ENCODE peak calls at places on chromosomes 4 and X, in four cellular contexts. B is HepG2, Z is K562, Q is GM12892. O is an unnamed sample.

GRCh38 chr4:139084425-139085093 is 69.0 kb downstream of the NOCT start:
- DNase-seq in B (peak), Z (peak), Q (no peak), O (no peak)

GRCh38 chr4:112270643-112271484 is 14.8 kb downstream of the TIFA start:
- DNase-seq in B (no peak), Z (no peak), Q (no peak), O (no peak)

GRCh38 chr4:112857461-112857860 is 192.0 kb upstream of the ANK2 start:
- DNase-seq in B (no peak), Z (no peak), Q (no peak), O (no peak)

GRCh38 chr4:174230148-174230547 is 53.3 kb downstream of the FBXO8 start:
- DNase-seq in B (no peak), Z (no peak), Q (no peak), O (no peak)

GRCh38 chr4:38730830-38731646 is 51.8 kb downstream of the TLR10 start:
- DNase-seq in B (peak), Z (peak), Q (peak), O (peak)

GRCh38 chr4:29710519-29710918 is 1009.6 kb upstream of the PCDH7 start:
- DNase-seq in B (no peak), Z (no peak), Q (no peak), O (no peak)

GRCh38 chr4:105808459-105809041 is 86.7 kb upstream of the NPNT start:
- DNase-seq in B (no peak), Z (no peak), Q (no peak), O (no peak)

GRCh38 chr4:82913305-82913704 is 12.8 kb downstream of the THAP9 start:
- DNase-seq in B (no peak), Z (no peak), Q (no peak), O (no peak)

GRCh38 chr4:81211956-81212355 is 3.1 kb downstream of the PRKG2 start:
- DNase-seq in B (no peak), Z (no peak), Q (no peak), O (no peak)

GRCh38 chr4:150056569-150056968 is 21.7 kb upstream of the DCLK2 start:
- DNase-seq in B (no peak), Z (no peak), Q (no peak), O (no peak)

GRCh38 chr4:133372699-133373098 is 223.6 kb downstream of the PCDH10 start:
- DNase-seq in B (no peak), Z (no peak), Q (no peak), O (no peak)

GRCh38 chr4:39732728-39733127 is 34.8 kb downstream of the UBE2K start:
- DNase-seq in B (no peak), Z (no peak), Q (no peak), O (no peak)

GRCh38 chrX:110394653-110395052 is 36.0 kb downstream of the RTL9 start:
- DNase-seq in B (no peak), Z (peak), Q (no peak), O (no peak)

GRCh38 chr4:27930976-27931375 is 1070.3 kb downstream of the STIM2 start:
- DNase-seq in B (no peak), Z (no peak), Q (no peak), O (no peak)

GRCh38 chr4:180805101-180805500 is 1438.1 kb upstream of the TENM3 start:
- DNase-seq in B (no peak), Z (no peak), Q (no peak), O (no peak)

GRCh38 chr4:139928568-139928967 is 225.4 kb downstream of the MAML3 start:
- DNase-seq in B (no peak), Z (no peak), Q (no peak), O (no peak)

GRCh38 chrX:121128946-121129345 is 81.5 kb downstream of the GLUD2 start:
- DNase-seq in B (no peak), Z (no peak), Q (no peak), O (no peak)

GRCh38 chrX:100994352-100995281 is 25.1 kb downstream of the ARL13A start:
- DNase-seq in B (peak), Z (peak), Q (no peak), O (peak)

GRCh38 chr4:156442961-156443360 is 489.3 kb upstream of the CTSO start:
- DNase-seq in B (no peak), Z (no peak), Q (no peak), O (no peak)

GRCh38 chr4:121998024-121998423 is 46.2 kb upstream of the TRPC3 start:
- DNase-seq in B (no peak), Z (no peak), Q (no peak), O (no peak)

GRCh38 chrX:110418857-110419249 is 60.2 kb downstream of the RTL9 start:
- DNase-seq in B (no peak), Z (no peak), Q (no peak), O (no peak)

DNA sequence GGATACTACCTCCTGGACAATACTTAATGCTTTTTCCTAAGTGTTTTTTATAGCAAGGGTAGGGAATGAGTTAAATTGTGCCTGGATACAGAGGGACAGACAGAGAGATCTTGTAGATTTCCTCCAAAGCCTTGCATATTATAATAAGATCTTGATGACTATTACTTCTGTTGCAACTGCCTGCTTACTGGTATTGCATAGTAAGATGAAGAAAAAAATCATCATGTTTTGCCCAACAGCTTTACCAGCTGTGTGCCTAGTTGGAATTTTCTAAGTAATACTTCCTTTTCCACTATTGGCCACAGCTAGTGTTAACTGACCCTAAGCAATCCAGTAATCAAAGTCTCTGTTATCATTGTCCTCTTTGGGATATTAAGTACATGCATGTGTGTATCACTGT is 139.0 kb downstream of the DCK start:
- DNase-seq in B (no peak), Z (no peak), Q (no peak), O (no peak)
- TF ChIP-seq TAF1 in B (no peak), Z (no peak), Q (no peak), O (no peak)

GRCh38 chr4:103867311-103867710 is 147.5 kb upstream of the TACR3 start:
- DNase-seq in B (no peak), Z (no peak), Q (no peak), O (no peak)
- TF ChIP-seq POLR2A in B (no peak), Z (no peak), Q (no peak), O (no peak)

GRCh38 chr4:75995727-75996126 is 5.0 kb upstream of the SDAD1 start:
- DNase-seq in B (peak), Z (peak), Q (no peak), O (no peak)
- TF ChIP-seq POLR2AphosphoS5 in B (no peak), Z (no peak), Q (no peak), O (no peak)

DNA sequence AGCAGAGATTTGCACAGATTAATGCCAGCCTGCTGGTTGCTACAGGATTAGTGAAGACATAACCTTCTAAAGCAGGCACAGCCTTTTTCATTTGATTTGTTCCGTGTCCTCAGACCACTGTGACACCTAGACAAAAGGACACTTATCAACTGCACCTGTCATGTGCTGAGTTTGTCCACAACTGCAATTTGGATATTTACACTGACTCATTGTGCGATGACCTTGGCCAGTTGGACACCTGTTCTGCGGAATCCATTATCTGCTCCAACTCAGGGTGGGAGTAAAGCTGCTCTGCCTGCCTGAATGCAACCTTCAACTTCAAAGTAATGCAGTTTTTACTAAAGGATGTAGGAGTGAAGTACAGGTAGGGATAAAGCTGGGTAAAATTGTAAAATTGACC is 4.1 kb upstream of the NR0B1 start:
- DNase-seq in B (peak), Z (no peak), Q (no peak), O (no peak)
- TF ChIP-seq TAF1 in B (no peak), Z (no peak), Q (no peak), O (no peak)

GRCh38 chr4:991451-992296 is 1.5 kb downstream of the SLC26A1 start:
- DNase-seq in B (no peak), Z (no peak), Q (no peak), O (no peak)

GRCh38 chr4:993111-994029 is at the start of gene SLC26A1:
- DNase-seq in B (peak), Z (peak), Q (no peak), O (no peak)

GRCh38 chr4:989722-990471 is 3.1 kb downstream of the IDUA start:
- DNase-seq in B (no peak), Z (no peak), Q (no peak), O (no peak)

GRCh38 chr4:990746-991367 is 2.3 kb downstream of the SLC26A1 start:
- DNase-seq in B (no peak), Z (no peak), Q (no peak), O (no peak)

GRCh38 chr4:992297-993110 is 700 bp downstream of the SLC26A1 start:
- DNase-seq in B (peak), Z (peak), Q (no peak), O (no peak)
- TF ChIP-seq POLR2A in B (no peak), Z (peak), Q (peak), O (no peak)